ENCODE peak calls at places on chromosomes 11 and 22, in four cellular contexts. One of them, this sample, is unnamed.

GRCh38 chr11:101867951-101868350 is 46.9 kb upstream of the CEP126 start:
- DNase-seq in neural crest cell: no peak
- DNase-seq in kidney: no peak
- DNase-seq in retinal pigment epithelial cell: peak; percentile 37
- DNase-seq in this sample: no peak

GRCh38 chr11:120339394-120339890 is 3.2 kb downstream of the ARHGEF12 start:
- DNase-seq in neural crest cell: no peak
- DNase-seq in retinal pigment epithelial cell: no peak
- DNase-seq in kidney: no peak
- DNase-seq in this sample: no peak

GRCh38 chr11:132858203-132858602 is 674.1 kb downstream of the OPCML start:
- DNase-seq in neural crest cell: peak; percentile 14
- DNase-seq in kidney: no peak
- DNase-seq in retinal pigment epithelial cell: no peak
- DNase-seq in this sample: no peak

GRCh38 chr22:48340727-48341709 is 1486.7 kb downstream of the BRD1 start:
- DNase-seq in neural crest cell: no peak
- DNase-seq in kidney: peak; percentile 40
- DNase-seq in retinal pigment epithelial cell: no peak
- DNase-seq in this sample: no peak

GRCh38 chr11:35951659-35952058 is 7.8 kb downstream of the LDLRAD3 start:
- DNase-seq in retinal pigment epithelial cell: no peak
- DNase-seq in kidney: no peak
- DNase-seq in neural crest cell: no peak
- DNase-seq in this sample: no peak

GRCh38 chr11:130313383-130314183 is 1.1 kb downstream of the ZBTB44 start:
- DNase-seq in retinal pigment epithelial cell: no peak
- DNase-seq in kidney: no peak
- DNase-seq in neural crest cell: no peak
- DNase-seq in this sample: no peak

GRCh38 chr11:44003736-44004451 is 43.9 kb upstream of the ACCSL start:
- DNase-seq in retinal pigment epithelial cell: no peak
- DNase-seq in kidney: no peak
- DNase-seq in neural crest cell: no peak
- DNase-seq in this sample: no peak

GRCh38 chr11:94000641-94001040 is 20.5 kb upstream of the HEPHL1 start:
- DNase-seq in neural crest cell: no peak
- DNase-seq in retinal pigment epithelial cell: no peak
- DNase-seq in kidney: no peak
- DNase-seq in this sample: no peak

GRCh38 chr11:114197799-114198500 is 98.2 kb upstream of the NNMT start:
- DNase-seq in retinal pigment epithelial cell: peak; percentile 95
- DNase-seq in kidney: peak; percentile 87
- DNase-seq in neural crest cell: no peak
- DNase-seq in this sample: no peak

GRCh38 chr22:43272301-43272700 is 70.9 kb downstream of the SCUBE1 start:
- DNase-seq in kidney: no peak
- DNase-seq in neural crest cell: no peak
- DNase-seq in retinal pigment epithelial cell: no peak
- DNase-seq in this sample: no peak

GRCh38 chr11:34049058-34049457 is 2.5 kb upstream of the CAPRIN1 start:
- DNase-seq in neural crest cell: no peak
- DNase-seq in kidney: no peak
- DNase-seq in retinal pigment epithelial cell: no peak
- DNase-seq in this sample: no peak

GRCh38 chr11:106389096-106389495 is 311.6 kb downstream of the AASDHPPT start:
- DNase-seq in retinal pigment epithelial cell: peak; percentile 84
- DNase-seq in kidney: no peak
- DNase-seq in neural crest cell: no peak
- DNase-seq in this sample: no peak

GRCh38 chr11:72789493-72790131 is 4.2 kb downstream of the STARD10 start:
- DNase-seq in neural crest cell: no peak
- DNase-seq in retinal pigment epithelial cell: no peak
- DNase-seq in kidney: no peak
- DNase-seq in this sample: no peak

GRCh38 chr22:36454916-36455570 is 26.4 kb downstream of the TXN2 start:
- DNase-seq in retinal pigment epithelial cell: peak; percentile 72
- DNase-seq in kidney: peak; percentile 97
- DNase-seq in neural crest cell: peak; percentile 81
- DNase-seq in this sample: peak; percentile 93

GRCh38 chr11:120378474-120378873 is 42.3 kb downstream of the ARHGEF12 start:
- DNase-seq in kidney: no peak
- DNase-seq in neural crest cell: no peak
- DNase-seq in retinal pigment epithelial cell: no peak
- DNase-seq in this sample: no peak

GRCh38 chr22:18023509-18024275 is 669 bp downstream of the MICAL3 start:
- DNase-seq in retinal pigment epithelial cell: peak; percentile 61
- DNase-seq in neural crest cell: peak; percentile 60
- DNase-seq in kidney: peak; percentile 91
- DNase-seq in this sample: peak; percentile 79
- TF ChIP-seq CTCF in retinal pigment epithelial cell: no peak
- TF ChIP-seq CTCF in neural crest cell: no peak
- TF ChIP-seq CTCF in kidney: peak; percentile 1
- TF ChIP-seq CTCF in this sample: peak; percentile 13

GRCh38 chr11:111539426-111540113 is 950 bp upstream of the LAYN start:
- DNase-seq in kidney: no peak
- DNase-seq in neural crest cell: no peak
- DNase-seq in retinal pigment epithelial cell: no peak
- DNase-seq in this sample: no peak

GRCh38 chr11:111540114-111540920 is at the start of gene LAYN:
- DNase-seq in retinal pigment epithelial cell: no peak
- DNase-seq in neural crest cell: peak; percentile 47
- DNase-seq in kidney: peak; percentile 88
- DNase-seq in this sample: peak; percentile 74

GRCh38 chr11:111541209-111542061 is 915 bp downstream of the LAYN start:
- DNase-seq in retinal pigment epithelial cell: no peak
- DNase-seq in kidney: peak; percentile 78
- DNase-seq in neural crest cell: no peak
- DNase-seq in this sample: peak; percentile 43

GRCh38 chr11:111542606-111543275 is 2.2 kb downstream of the LAYN start:
- DNase-seq in retinal pigment epithelial cell: no peak
- DNase-seq in neural crest cell: no peak
- DNase-seq in kidney: no peak
- DNase-seq in this sample: no peak

DNA sequence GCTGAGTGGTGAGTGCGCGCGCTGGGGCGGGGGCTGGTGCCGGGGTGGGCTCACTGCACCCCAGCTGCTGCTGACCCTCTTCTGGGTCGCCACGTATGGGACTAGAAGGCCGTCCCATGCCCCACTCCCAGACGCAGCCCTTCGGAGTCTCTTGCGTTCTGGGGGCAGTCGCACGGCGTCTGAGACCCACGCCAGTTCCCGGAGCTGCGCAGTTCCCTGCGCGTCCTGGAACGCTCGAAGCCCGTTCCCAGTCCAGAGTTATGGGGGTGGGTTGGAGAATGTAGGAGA is 345 bp downstream of the LAYN start:
- DNase-seq in kidney: no peak
- DNase-seq in retinal pigment epithelial cell: no peak
- DNase-seq in neural crest cell: no peak
- DNase-seq in this sample: peak; percentile 30
- TF ChIP-seq CTCF in kidney: no peak
- TF ChIP-seq CTCF in retinal pigment epithelial cell: no peak
- TF ChIP-seq CTCF in neural crest cell: no peak
- TF ChIP-seq CTCF in this sample: no peak

DNA sequence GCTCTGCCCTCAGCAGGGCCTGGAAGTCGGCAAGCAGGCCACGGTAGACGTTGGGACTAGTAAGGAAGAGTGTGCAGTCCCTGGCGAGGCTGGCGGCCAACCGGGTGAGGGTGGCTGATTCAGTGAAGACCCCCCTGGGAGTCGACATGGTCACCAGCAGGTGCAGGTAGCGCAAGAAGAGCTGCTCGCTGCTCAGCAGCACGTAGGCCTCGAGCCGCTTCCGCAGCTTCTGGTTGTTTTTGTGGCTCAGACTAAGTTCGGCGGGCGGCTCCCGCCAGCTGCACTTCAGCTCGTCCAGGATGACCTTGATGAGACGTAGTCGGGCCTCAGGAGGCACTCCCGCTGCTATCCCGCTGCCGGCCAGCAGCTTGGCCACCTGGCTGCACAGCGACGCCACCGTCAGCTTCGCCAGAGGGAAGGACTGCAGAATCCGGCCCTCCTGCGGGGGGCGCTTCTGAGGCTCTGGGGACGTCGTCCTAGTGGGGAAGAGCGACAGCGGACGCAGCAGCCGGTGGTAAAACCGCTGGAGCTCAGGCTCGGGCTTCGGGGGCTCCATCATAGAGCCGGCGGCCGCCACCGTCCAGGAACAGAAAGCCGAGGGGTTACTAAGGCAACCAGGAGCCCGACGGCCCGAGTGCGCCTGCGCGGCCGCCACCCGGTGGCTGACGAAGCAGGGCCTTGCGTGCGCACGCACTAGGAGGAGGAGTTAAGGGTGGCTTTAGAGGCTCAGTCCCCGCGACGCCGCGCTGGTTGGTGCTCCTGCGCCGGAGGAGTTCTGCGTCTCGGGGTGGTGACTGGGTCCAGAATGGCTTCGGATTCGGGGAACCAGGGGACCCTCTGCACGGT is at the start of the genes CCDC87 and CCS:
- DNase-seq in neural crest cell: peak; percentile 95
- DNase-seq in retinal pigment epithelial cell: peak; percentile 71
- DNase-seq in kidney: peak; percentile 99
- DNase-seq in this sample: peak; percentile 100
- TF ChIP-seq CTCF in neural crest cell: peak; percentile 74
- TF ChIP-seq CTCF in retinal pigment epithelial cell: peak; percentile 63
- TF ChIP-seq CTCF in kidney: peak; percentile 41
- TF ChIP-seq CTCF in this sample: peak; percentile 51

GRCh38 chr11:79437981-79438630 is 2.7 kb downstream of the TENM4 start:
- DNase-seq in kidney: peak; percentile 78
- DNase-seq in retinal pigment epithelial cell: no peak
- DNase-seq in neural crest cell: peak; percentile 8
- DNase-seq in this sample: peak; percentile 34
- TF ChIP-seq CTCF in kidney: no peak
- TF ChIP-seq CTCF in retinal pigment epithelial cell: no peak
- TF ChIP-seq CTCF in neural crest cell: no peak
- TF ChIP-seq CTCF in this sample: no peak

DNA sequence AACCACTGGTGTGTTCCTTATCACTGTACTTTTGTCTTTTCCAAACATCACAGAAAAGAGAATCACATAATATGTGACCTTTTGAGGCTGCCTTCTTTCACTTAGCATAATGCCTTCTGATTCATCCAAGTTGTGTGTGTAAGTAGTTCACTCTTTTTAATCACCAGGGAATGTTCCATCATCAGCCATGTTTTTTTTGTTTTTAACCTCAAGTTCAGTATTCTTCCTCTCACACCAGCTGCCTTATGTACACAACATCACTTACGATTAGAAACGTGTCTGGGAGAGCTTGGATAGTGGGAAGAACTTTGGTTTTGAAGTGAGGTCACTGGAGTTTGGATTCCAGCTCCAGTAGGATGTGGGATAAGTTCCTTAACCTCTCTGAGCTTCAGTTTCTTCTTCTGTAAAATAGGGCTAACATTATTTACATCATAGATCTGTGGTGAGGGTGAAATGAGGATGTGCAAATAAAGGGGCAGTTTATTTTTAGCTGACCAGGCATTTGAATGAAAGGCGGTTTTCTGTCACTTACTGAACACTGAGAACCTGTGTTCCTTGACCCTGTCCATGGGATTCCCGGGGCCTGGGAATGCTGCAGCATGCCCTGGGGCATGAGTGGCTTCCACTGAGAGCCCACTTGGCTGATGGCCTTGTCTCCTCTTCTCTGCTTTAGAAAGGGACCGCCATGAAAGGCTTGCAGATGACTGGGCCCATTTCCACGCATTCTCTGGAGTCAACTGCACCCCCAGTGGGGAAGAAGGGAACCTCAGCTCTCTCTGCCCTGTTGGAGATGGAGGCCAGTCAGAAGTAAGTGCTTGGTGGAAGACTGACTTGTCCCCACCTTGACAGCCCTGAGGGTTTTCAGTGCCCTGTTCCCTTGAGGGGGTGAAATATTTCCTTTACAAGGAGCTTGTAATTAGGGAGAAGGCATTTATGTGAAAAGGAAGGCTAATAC is 92.6 kb downstream of the DEPDC5 start:
- DNase-seq in retinal pigment epithelial cell: no peak
- DNase-seq in kidney: no peak
- DNase-seq in neural crest cell: peak; percentile 34
- DNase-seq in this sample: peak; percentile 35
- TF ChIP-seq CTCF in retinal pigment epithelial cell: peak; percentile 32
- TF ChIP-seq CTCF in kidney: no peak
- TF ChIP-seq CTCF in neural crest cell: peak; percentile 50
- TF ChIP-seq CTCF in this sample: peak; percentile 37

GRCh38 chr11:19977941-19978340 is 182.3 kb downstream of the DBX1 start:
- DNase-seq in retinal pigment epithelial cell: no peak
- DNase-seq in kidney: no peak
- DNase-seq in neural crest cell: no peak
- DNase-seq in this sample: no peak
- TF ChIP-seq CTCF in retinal pigment epithelial cell: no peak
- TF ChIP-seq CTCF in kidney: no peak
- TF ChIP-seq CTCF in neural crest cell: no peak
- TF ChIP-seq CTCF in this sample: no peak